ENCODE peak calls at places on chromosome 11, in five cellular contexts. S, J, E, B and Q are unnamed samples.

GRCh38 chr11:70481625-70482528 is 83.5 kb downstream of the CTTN start:
- DNase-seq in S (peak), J (no peak), E (no peak), B (no peak), Q (no peak)

GRCh38 chr11:64987998-64988854 is 8.5 kb downstream of the BATF2 start:
- DNase-seq in S (no peak), J (no peak), E (no peak), B (no peak), Q (no peak)

GRCh38 chr11:119779195-119780071 is 50.4 kb upstream of the NECTIN1 start:
- DNase-seq in S (no peak), J (no peak), E (no peak), B (no peak), Q (no peak)

GRCh38 chr11:80948781-80949180 is 1508.0 kb upstream of the TENM4 start:
- DNase-seq in S (no peak), J (no peak), E (no peak), B (no peak), Q (no peak)

GRCh38 chr11:12433571-12434061 is 56.2 kb downstream of the PARVA start:
- DNase-seq in S (no peak), J (no peak), E (no peak), B (no peak), Q (no peak)

GRCh38 chr11:75400110-75400865 is 970 bp downstream of the RPS3 start:
- DNase-seq in S (no peak), J (peak), E (no peak), B (no peak), Q (no peak)

GRCh38 chr11:122731500-122731913 is 76.0 kb downstream of the UBASH3B start:
- DNase-seq in S (no peak), J (no peak), E (no peak), B (no peak), Q (no peak)

GRCh38 chr11:3942160-3942955 is 86.9 kb downstream of the STIM1 start:
- DNase-seq in S (no peak), J (peak), E (no peak), B (no peak), Q (peak)

GRCh38 chr11:121634889-121635288 is 182.1 kb upstream of the SORL1-AS1 start:
- DNase-seq in S (peak), J (no peak), E (no peak), B (no peak), Q (no peak)

GRCh38 chr11:131070365-131070764 is 154.1 kb upstream of the SNX19 start:
- DNase-seq in S (no peak), J (no peak), E (no peak), B (no peak), Q (no peak)

GRCh38 chr11:103730151-103730940 is 306.1 kb upstream of the DDI1 start:
- DNase-seq in S (no peak), J (no peak), E (no peak), B (no peak), Q (no peak)

GRCh38 chr11:106398396-106399074 is 321.1 kb downstream of the AASDHPPT start:
- DNase-seq in S (no peak), J (no peak), E (no peak), B (no peak), Q (no peak)

GRCh38 chr11:91164452-91164822 is 941.6 kb upstream of the CHORDC1 start:
- DNase-seq in S (no peak), J (no peak), E (no peak), B (no peak), Q (no peak)

GRCh38 chr11:65653229-65654225 is 9.2 kb downstream of the RELA start:
- DNase-seq in S (no peak), J (no peak), E (no peak), B (no peak), Q (no peak)

GRCh38 chr11:12914401-12914912 is 94.7 kb upstream of the RASSF10 start:
- DNase-seq in S (no peak), J (peak), E (no peak), B (peak), Q (no peak)

GRCh38 chr11:127656266-127656879 is 655.8 kb upstream of the KIRREL3 start:
- DNase-seq in S (no peak), J (no peak), E (no peak), B (peak), Q (no peak)

GRCh38 chr11:2521681-2522630 is 77.1 kb downstream of the KCNQ1 start:
- DNase-seq in S (no peak), J (peak), E (no peak), B (no peak), Q (no peak)

GRCh38 chr11:118536726-118537125 is 5.7 kb downstream of the TMEM25 start:
- DNase-seq in S (no peak), J (no peak), E (no peak), B (no peak), Q (no peak)

GRCh38 chr11:76266269-76266668 is 60.0 kb upstream of the WNT11 start:
- DNase-seq in S (no peak), J (no peak), E (no peak), B (no peak), Q (no peak)

GRCh38 chr11:123543796-123544195 is 110.6 kb downstream of the SCN3B start:
- DNase-seq in S (no peak), J (no peak), E (no peak), B (no peak), Q (no peak)

GRCh38 chr11:102891736-102892135 is 17.0 kb upstream of the MMP12 start:
- DNase-seq in S (no peak), J (no peak), E (no peak), B (no peak), Q (no peak)

GRCh38 chr11:67356867-67357561 is 3.7 kb upstream of the POLD4 start:
- DNase-seq in S (peak), J (peak), E (peak), B (peak), Q (peak)

GRCh38 chr11:35099278-35100018 is 39.5 kb upstream of the CD44 start:
- DNase-seq in S (no peak), J (no peak), E (no peak), B (no peak), Q (no peak)

GRCh38 chr11:119447664-119448242 is 24.8 kb upstream of the THY1 start:
- DNase-seq in S (no peak), J (no peak), E (no peak), B (no peak), Q (no peak)

GRCh38 chr11:6298605-6299004 is 21.7 kb downstream of the CAVIN3 start:
- DNase-seq in S (no peak), J (no peak), E (no peak), B (peak), Q (no peak)

GRCh38 chr11:34576331-34576730 is 44.6 kb upstream of the EHF start:
- DNase-seq in S (no peak), J (no peak), E (no peak), B (no peak), Q (no peak)

GRCh38 chr11:19253149-19253540 is 12.4 kb upstream of the E2F8 start:
- DNase-seq in S (no peak), J (no peak), E (no peak), B (peak), Q (no peak)

GRCh38 chr11:102757823-102758549 is 22.4 kb downstream of the MMP10 start:
- DNase-seq in S (no peak), J (no peak), E (no peak), B (no peak), Q (no peak)

GRCh38 chr11:103591554-103591953 is 444.9 kb upstream of the DDI1 start:
- DNase-seq in S (no peak), J (no peak), E (no peak), B (no peak), Q (no peak)

GRCh38 chr11:62054484-62055121 is 69.2 kb upstream of the INCENP start:
- DNase-seq in S (no peak), J (no peak), E (no peak), B (peak), Q (peak)

GRCh38 chr11:650482-650881 is 13.4 kb downstream of the DRD4 start:
- DNase-seq in S (no peak), J (no peak), E (no peak), B (no peak), Q (no peak)

GRCh38 chr11:79026803-79027445 is 413.9 kb downstream of the TENM4 start:
- DNase-seq in S (no peak), J (no peak), E (no peak), B (no peak), Q (no peak)

GRCh38 chr11:126334665-126335462 is 20.6 kb upstream of the ST3GAL4 start:
- DNase-seq in S (no peak), J (no peak), E (no peak), B (no peak), Q (no peak)

GRCh38 chr11:57729479-57729878 is 11.8 kb upstream of the SELENOH start:
- DNase-seq in S (no peak), J (no peak), E (no peak), B (no peak), Q (no peak)

GRCh38 chr11:68854273-68854958 is 12.7 kb upstream of the CPT1A start:
- DNase-seq in S (no peak), J (no peak), E (no peak), B (no peak), Q (no peak)

GRCh38 chr11:73239571-73240189 is 21.6 kb downstream of the P2RY2 start:
- DNase-seq in S (no peak), J (no peak), E (no peak), B (no peak), Q (no peak)